ENCODE peak calls at places on chromosome 11, in four cellular contexts. X is sigmoid colon; C is A549; B is CD8-positive, alpha-beta memory T cell. N is an unnamed sample.

GRCh38 chr11:72752088-72752914 is at the start of gene ARAP1:
- DNase-seq in X (peak), C (peak), B (peak), N (peak)

GRCh38 chr11:89381094-89381493 is 110.1 kb downstream of the NOX4 start:
- DNase-seq in X (no peak), C (no peak), B (no peak), N (peak)

GRCh38 chr11:76670475-76671235 is at the start of gene LRRC32:
- DNase-seq in X (peak), C (no peak), B (peak), N (no peak)

GRCh38 chr11:65485820-65486219 is 13.0 kb upstream of the MALAT1 start:
- DNase-seq in X (peak), C (no peak), B (no peak), N (no peak)

GRCh38 chr11:4455439-4455838 is 6.3 kb downstream of the OR52K2 start:
- DNase-seq in X (no peak), C (no peak), B (no peak), N (no peak)

GRCh38 chr11:64100782-64101358 is 65.0 kb downstream of the MACROD1 start:
- DNase-seq in X (no peak), C (no peak), B (no peak), N (no peak)

GRCh38 chr11:114259551-114259983 is 36.6 kb upstream of the NNMT start:
- DNase-seq in X (peak), C (no peak), B (no peak), N (no peak)

GRCh38 chr11:32374261-32374711 is 61.1 kb downstream of the WT1 start:
- DNase-seq in X (no peak), C (peak), B (no peak), N (peak)

GRCh38 chr11:105168457-105168856 is 28.9 kb upstream of the CARD18 start:
- DNase-seq in X (no peak), C (no peak), B (no peak), N (peak)

GRCh38 chr11:84292955-84293354 is 1006.8 kb upstream of the CCDC90B start:
- DNase-seq in X (no peak), C (no peak), B (no peak), N (no peak)

GRCh38 chr11:57647368-57647767 is 2.3 kb downstream of the YPEL4 start:
- DNase-seq in X (no peak), C (no peak), B (no peak), N (no peak)

GRCh38 chr11:66045177-66045639 is 3.8 kb downstream of the GAL3ST3 start:
- DNase-seq in X (peak), C (peak), B (peak), N (peak)

GRCh38 chr11:79011357-79011756 is 429.5 kb downstream of the TENM4 start:
- DNase-seq in X (no peak), C (no peak), B (no peak), N (no peak)

GRCh38 chr11:35372565-35373283 is 46.6 kb downstream of the SLC1A2 start:
- DNase-seq in X (no peak), C (peak), B (no peak), N (no peak)

GRCh38 chr11:126233391-126233790 is 21.8 kb downstream of the FAM118B start:
- DNase-seq in X (no peak), C (no peak), B (no peak), N (no peak)

DNA sequence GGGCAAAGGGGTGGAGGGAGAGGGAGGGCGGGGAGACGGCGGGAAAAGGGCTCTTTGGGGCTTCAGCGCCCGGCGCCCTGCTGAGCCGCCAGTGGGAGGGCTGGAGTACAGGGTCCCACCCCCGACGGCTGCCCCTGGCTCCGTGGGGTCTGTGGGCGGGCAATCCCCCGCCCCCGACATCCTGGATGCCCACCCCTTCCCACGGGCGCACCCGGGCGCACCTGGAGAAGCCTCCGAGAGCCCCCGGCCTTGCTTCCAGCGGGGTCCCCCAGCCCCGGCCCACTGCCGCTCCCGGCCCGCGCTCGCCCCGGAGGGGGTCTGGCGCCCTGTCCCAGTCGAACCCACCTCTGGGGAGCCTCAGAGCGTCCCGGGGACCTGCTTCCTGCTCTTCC is 394 bp downstream of the CHRM4 start:
- DNase-seq in X (no peak), C (no peak), B (no peak), N (no peak)
- H3K4me3 ChIP-seq in X (peak), C (peak), B (no peak), N (no peak)

DNA sequence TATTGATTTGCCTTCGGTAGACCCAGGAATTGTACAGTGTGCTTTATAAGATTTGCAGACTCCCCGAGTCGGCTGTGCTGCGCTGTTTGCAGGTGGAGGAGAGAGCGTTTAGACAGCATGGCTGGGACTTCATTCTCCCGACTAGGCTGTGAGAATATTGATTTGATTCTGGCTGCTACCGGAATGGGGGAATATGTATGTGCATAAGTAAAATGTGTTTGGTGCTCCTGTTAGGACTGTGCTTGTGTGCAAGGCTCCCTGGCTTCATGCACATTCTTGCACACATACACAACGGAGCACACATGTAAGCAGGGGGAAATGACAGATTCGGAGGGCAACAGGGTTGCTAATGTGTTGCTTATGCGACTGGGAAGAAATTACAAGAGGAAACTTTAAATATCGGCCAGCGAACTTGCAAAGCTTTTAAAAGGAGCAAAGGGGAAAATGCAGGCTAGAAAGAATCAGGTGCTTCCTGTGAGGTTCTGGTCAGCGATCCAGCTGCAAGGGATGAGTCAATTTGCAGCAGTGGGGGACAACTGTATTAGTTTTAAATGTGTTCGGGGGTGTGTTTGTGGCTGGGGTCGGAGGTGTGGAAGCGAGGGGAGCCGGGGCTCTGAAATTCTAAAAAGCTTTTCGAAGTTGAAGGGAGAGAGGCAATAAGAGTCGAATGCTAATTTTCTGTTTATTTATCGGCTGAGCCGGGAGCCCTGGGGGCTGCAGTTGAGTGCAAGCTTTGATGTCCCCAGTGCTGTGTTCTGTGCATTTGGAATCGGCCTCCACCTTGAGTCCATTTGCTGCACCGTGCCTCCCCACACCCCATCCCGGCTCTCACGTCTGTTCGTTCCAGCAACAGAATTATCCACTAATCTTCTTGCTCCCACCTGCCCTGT is 731 bp downstream of the NTM start:
- DNase-seq in X (no peak), C (no peak), B (no peak), N (no peak)
- H3K4me3 ChIP-seq in X (peak), C (no peak), B (no peak), N (no peak)

GRCh38 chr11:16958833-16959232 is 55.4 kb downstream of the PLEKHA7 start:
- DNase-seq in X (no peak), C (no peak), B (no peak), N (no peak)

GRCh38 chr11:16956538-16957153 is 57.6 kb downstream of the PLEKHA7 start:
- DNase-seq in X (no peak), C (no peak), B (no peak), N (no peak)

GRCh38 chr11:16963316-16963876 is 50.8 kb downstream of the PLEKHA7 start:
- DNase-seq in X (no peak), C (no peak), B (no peak), N (no peak)

GRCh38 chr11:16959528-16960100 is 54.6 kb downstream of the PLEKHA7 start:
- DNase-seq in X (no peak), C (no peak), B (no peak), N (no peak)

DNA sequence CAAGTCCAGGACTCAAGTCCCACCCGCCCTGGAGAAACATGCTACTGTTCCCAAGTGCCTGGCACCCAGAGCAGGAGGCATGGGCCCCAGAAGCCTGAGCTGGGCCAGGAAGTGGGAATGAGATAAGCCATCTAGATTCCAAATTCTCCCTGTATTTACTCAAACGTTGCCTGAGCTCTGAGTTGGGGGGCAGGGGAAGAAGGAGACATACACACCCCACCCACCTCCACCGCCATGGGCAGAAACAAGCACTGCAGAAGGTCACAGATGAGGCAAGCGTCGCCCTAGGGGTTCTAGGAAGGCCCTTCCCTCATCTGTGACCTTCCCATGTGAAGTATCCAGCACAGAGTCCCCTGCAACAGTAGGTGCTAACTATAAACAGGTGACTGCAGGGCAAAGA is 54.0 kb downstream of the PLEKHA7 start:
- DNase-seq in X (no peak), C (no peak), B (no peak), N (no peak)
- H3K4me3 ChIP-seq in X (no peak), C (no peak), B (no peak), N (no peak)

GRCh38 chr11:9384535-9385287 is at the start of gene IPO7:
- DNase-seq in X (peak), C (peak), B (peak), N (peak)

GRCh38 chr11:9385288-9385902 is 943 bp downstream of the IPO7 start:
- DNase-seq in X (no peak), C (peak), B (no peak), N (no peak)

GRCh38 chr11:9380773-9381172 is 3.7 kb upstream of the IPO7 start:
- DNase-seq in X (peak), C (no peak), B (no peak), N (peak)

GRCh38 chr11:9386901-9387300 is 2.4 kb downstream of the IPO7 start:
- DNase-seq in X (no peak), C (no peak), B (no peak), N (no peak)

DNA sequence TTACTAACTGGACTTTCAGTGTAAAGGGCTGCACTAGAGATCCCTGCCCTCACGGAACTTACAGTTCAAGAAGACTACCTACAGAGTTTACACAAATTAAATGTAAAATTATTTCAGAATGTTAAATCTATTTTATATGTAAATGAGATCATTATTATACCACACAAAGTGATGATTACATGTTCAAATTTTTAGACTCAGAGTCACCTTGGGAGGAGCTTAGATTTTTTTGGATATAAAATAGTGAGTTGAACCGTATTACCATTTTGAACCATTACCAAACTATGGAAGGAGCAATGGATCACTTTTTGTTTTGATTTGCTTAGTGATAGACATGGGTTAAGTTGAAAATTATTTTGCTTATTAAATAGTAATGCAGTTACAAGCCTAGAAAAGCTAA is 1.6 kb downstream of the IPO7 start:
- DNase-seq in X (no peak), C (no peak), B (no peak), N (no peak)
- H3K4me3 ChIP-seq in X (no peak), C (peak), B (no peak), N (peak)

GRCh38 chr11:94786264-94787126 is 18.3 kb downstream of the AMOTL1 start:
- DNase-seq in X (no peak), C (no peak), B (no peak), N (peak)
- H3K4me3 ChIP-seq in X (no peak), C (no peak), B (no peak), N (no peak)

GRCh38 chr11:17544181-17544622 is at the start of gene USH1C:
- DNase-seq in X (no peak), C (peak), B (no peak), N (no peak)

GRCh38 chr11:17543574-17544180 is 539 bp downstream of the USH1C start:
- DNase-seq in X (no peak), C (no peak), B (no peak), N (no peak)

GRCh38 chr11:17541330-17541885 is 2.8 kb downstream of the USH1C start:
- DNase-seq in X (peak), C (no peak), B (no peak), N (no peak)

GRCh38 chr11:17542249-17542648 is 2.0 kb downstream of the USH1C start:
- DNase-seq in X (no peak), C (no peak), B (no peak), N (no peak)

DNA sequence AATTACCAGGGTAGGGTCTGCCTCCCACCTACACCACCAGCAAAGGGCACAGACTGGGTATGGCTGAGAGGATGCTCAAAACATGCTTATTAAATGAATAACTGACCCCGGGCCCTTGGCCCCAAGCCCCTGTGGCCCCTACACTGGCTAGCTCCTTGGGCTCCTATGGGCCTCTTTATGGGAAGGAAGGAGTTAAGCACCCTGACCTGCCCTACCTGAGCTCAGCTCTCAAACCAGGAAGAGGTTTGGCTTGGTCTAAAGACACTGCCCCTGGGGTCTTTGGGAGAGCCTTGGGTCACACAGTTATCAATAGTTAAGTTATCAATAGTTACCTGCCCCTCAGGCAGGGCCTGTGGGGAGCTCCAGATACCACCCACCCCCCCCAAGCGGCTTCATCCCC is 1.2 kb downstream of the USH1C start:
- DNase-seq in X (no peak), C (no peak), B (no peak), N (no peak)
- H3K4me3 ChIP-seq in X (no peak), C (no peak), B (no peak), N (no peak)

DNA sequence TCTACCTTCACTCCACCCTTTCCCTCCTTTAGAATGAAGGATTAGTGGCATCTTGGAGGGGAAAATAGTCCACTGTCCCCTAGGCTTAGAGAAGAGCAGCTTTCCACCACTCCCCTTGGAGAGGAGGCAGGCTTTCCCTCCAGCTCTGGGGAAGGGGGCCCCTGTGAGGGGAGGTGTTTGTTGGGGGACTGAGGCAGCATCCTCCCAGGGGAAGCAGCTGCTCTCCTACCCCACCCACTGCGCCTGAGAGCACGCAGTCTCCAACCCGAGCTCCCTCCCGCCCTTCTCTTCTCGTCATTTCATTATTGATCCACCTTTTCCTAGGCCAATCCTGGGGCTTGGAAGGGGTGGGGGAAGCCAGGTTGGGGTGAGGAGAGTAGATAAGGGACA is 1.4 kb downstream of the KMT2A start:
- DNase-seq in X (peak), C (no peak), B (peak), N (no peak)
- H3K4me3 ChIP-seq in X (peak), C (peak), B (peak), N (peak)

GRCh38 chr11:62922189-62922589 is 1.0 kb upstream of the CHRM1 start:
- DNase-seq in X (no peak), C (no peak), B (no peak), N (no peak)
- H3K4me3 ChIP-seq in X (no peak), C (no peak), B (no peak), N (no peak)

GRCh38 chr11:102322560-102322959 is 5.3 kb downstream of the BIRC3 start:
- DNase-seq in X (no peak), C (no peak), B (no peak), N (no peak)
- H3K4me3 ChIP-seq in X (no peak), C (peak), B (no peak), N (no peak)

GRCh38 chr11:10749476-10749875 is 1.6 kb upstream of the CTR9 start:
- DNase-seq in X (no peak), C (no peak), B (no peak), N (no peak)

GRCh38 chr11:10746871-10747270 is 4.2 kb upstream of the CTR9 start:
- DNase-seq in X (no peak), C (no peak), B (no peak), N (no peak)

GRCh38 chr11:10750838-10751580 is at the start of gene CTR9:
- DNase-seq in X (peak), C (peak), B (peak), N (peak)

GRCh38 chr11:10747733-10748132 is 3.3 kb upstream of the CTR9 start:
- DNase-seq in X (no peak), C (no peak), B (no peak), N (no peak)

GRCh38 chr11:10748241-10748640 is 2.8 kb upstream of the CTR9 start:
- DNase-seq in X (no peak), C (no peak), B (no peak), N (no peak)
- H3K4me3 ChIP-seq in X (no peak), C (no peak), B (no peak), N (no peak)